ENCODE peak calls at places on chromosomes 2 and 18, in six cellular contexts. S is lung, J is tibial artery, D is AG10803, C is heart right ventricle, K is upper lobe of left lung. H is an unnamed sample.

GRCh38 chr2:178674122-178674521 is 133.1 kb downstream of the TTN start:
- DNase-seq in S (no peak), D (no peak), C (no peak), K (no peak), J (no peak), H (no peak)

GRCh38 chr2:157442136-157442535 is 1.8 kb downstream of the CYTIP start:
- DNase-seq in D (no peak), S (no peak), C (no peak), K (no peak), J (no peak), H (no peak)

GRCh38 chr2:186862869-186863709 is 14.1 kb upstream of the ZSWIM2 start:
- DNase-seq in K (no peak), D (peak), S (no peak), C (no peak), J (no peak), H (no peak)

GRCh38 chr2:231318436-231318835 is 77.1 kb upstream of the B3GNT7 start:
- DNase-seq in D (no peak), S (no peak), J (no peak), K (no peak), C (peak), H (no peak)

GRCh38 chr2:181715033-181715630 is 34.8 kb upstream of the NEUROD1 start:
- DNase-seq in S (peak), J (peak), C (peak), K (peak), D (peak), H (peak)

GRCh38 chr2:217839750-217840107 is 163.1 kb downstream of the TNS1 start:
- DNase-seq in J (no peak), K (no peak), C (no peak), D (no peak), S (no peak), H (no peak)

GRCh38 chr18:23377669-23378469 is 75.2 kb upstream of the RIOK3 start:
- DNase-seq in S (no peak), D (peak), K (no peak), J (no peak), C (no peak), H (peak)

GRCh38 chr18:22186484-22186971 is 17.1 kb downstream of the GATA6 start:
- DNase-seq in J (no peak), D (no peak), S (peak), K (no peak), C (no peak), H (no peak)

GRCh38 chr18:23694642-23695430 is 5.6 kb downstream of the LAMA3 start:
- DNase-seq in J (no peak), S (no peak), C (no peak), K (no peak), D (no peak), H (no peak)

GRCh38 chr18:74745658-74746403 is 148.2 kb downstream of the ZNF407 start:
- DNase-seq in D (peak), C (no peak), K (no peak), J (no peak), S (no peak), H (peak)

GRCh38 chr18:65725421-65726050 is 25.3 kb upstream of the CDH7 start:
- DNase-seq in K (no peak), D (no peak), J (no peak), C (peak), S (no peak), H (no peak)

GRCh38 chr2:219378167-219378851 is 9.4 kb downstream of the DNPEP start:
- DNase-seq in D (no peak), J (no peak), C (no peak), K (no peak), S (no peak), H (no peak)

GRCh38 chr18:76167440-76167839 is 327.6 kb downstream of the ZNF516 start:
- DNase-seq in C (no peak), D (no peak), S (no peak), J (no peak), K (no peak), H (no peak)

GRCh38 chr2:110674620-110675555 is 3.0 kb downstream of the BUB1 start:
- DNase-seq in J (no peak), S (no peak), D (peak), C (no peak), K (peak), H (no peak)

GRCh38 chr18:43029414-43029813 is 86.1 kb downstream of the RIT2 start:
- DNase-seq in C (no peak), K (no peak), S (no peak), J (no peak), D (no peak), H (no peak)

GRCh38 chr2:216115224-216115582 is 6.1 kb downstream of the XRCC5 start:
- DNase-seq in K (no peak), C (no peak), D (no peak), S (no peak), J (no peak), H (no peak)

GRCh38 chr2:118056165-118056534 is 32.1 kb upstream of the INSIG2 start:
- DNase-seq in J (peak), S (no peak), D (no peak), C (no peak), K (peak), H (no peak)

GRCh38 chr18:51666717-51667320 is 469.3 kb upstream of the MEX3C start:
- DNase-seq in D (peak), S (no peak), C (no peak), K (no peak), J (no peak), H (no peak)

GRCh38 chr2:64913357-64913869 is 75.8 kb upstream of the SLC1A4 start:
- DNase-seq in J (no peak), K (no peak), D (no peak), C (no peak), S (no peak), H (no peak)

GRCh38 chr18:29779096-29779495 is 1263.4 kb downstream of the DSC3 start:
- DNase-seq in J (no peak), K (no peak), C (no peak), S (no peak), D (peak), H (no peak)

GRCh38 chr2:176187306-176188217 is 906 bp upstream of the HOXD1 start:
- DNase-seq in C (no peak), K (peak), D (no peak), S (no peak), J (no peak), H (no peak)

GRCh38 chr18:45467307-45467706 is 148.0 kb upstream of the SLC14A2 start:
- DNase-seq in C (peak), S (no peak), D (no peak), J (no peak), K (no peak), H (no peak)

GRCh38 chr2:33765122-33765521 is 166.0 kb upstream of the FAM98A start:
- DNase-seq in D (no peak), J (no peak), K (no peak), C (peak), S (no peak), H (no peak)

GRCh38 chr2:2664989-2665833 is 334.1 kb upstream of the MYT1L start:
- DNase-seq in D (peak), K (no peak), S (no peak), C (no peak), J (peak), H (no peak)

GRCh38 chr2:95076705-95077520 is 44.7 kb downstream of the MRPS5 start:
- DNase-seq in S (peak), C (peak), J (peak), D (peak), K (peak), H (no peak)

GRCh38 chr18:65737346-65737745 is 13.5 kb upstream of the CDH7 start:
- DNase-seq in C (no peak), J (no peak), K (no peak), S (no peak), D (no peak), H (no peak)

DNA sequence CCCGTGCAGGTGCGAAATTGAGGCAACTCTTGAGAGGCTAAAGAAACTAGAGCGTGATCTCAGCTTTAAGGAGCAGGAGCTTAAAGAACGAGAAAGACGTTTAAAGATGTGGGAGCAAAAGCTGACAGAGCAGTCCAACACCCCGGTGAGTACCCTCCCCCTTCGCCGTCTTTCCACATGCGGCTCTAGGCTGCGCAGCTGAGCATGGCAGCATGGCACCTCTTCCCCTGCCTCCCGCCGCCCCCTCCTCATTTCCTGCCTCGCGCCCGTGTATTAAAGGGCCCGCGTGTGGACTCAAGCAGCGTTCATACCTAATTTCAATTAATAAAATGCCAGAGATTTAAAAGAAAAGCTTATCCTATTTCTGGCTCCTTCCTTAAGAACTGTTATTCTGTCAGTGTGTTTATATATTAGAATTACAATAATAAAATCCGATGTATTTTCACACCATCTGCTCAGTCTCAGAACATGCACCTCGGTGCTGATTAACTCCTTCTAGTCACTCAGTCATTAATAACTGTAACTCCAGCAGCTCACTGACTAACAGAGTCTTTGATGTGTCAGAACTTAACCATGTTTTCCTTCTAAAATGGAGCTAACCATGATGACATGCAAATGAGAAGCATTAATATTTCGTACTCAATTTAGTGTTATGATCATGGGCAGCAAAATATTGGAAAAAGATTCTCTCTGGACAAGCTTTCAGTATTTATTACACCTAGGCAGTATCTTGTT is 137.4 kb upstream of the CDCA7 start:
- DNase-seq in S (no peak), C (no peak), J (no peak), K (no peak), D (no peak), H (no peak)
- TF ChIP-seq CTCF in S (no peak), C (no peak), J (no peak), K (no peak), D (no peak), H (no peak)

DNA sequence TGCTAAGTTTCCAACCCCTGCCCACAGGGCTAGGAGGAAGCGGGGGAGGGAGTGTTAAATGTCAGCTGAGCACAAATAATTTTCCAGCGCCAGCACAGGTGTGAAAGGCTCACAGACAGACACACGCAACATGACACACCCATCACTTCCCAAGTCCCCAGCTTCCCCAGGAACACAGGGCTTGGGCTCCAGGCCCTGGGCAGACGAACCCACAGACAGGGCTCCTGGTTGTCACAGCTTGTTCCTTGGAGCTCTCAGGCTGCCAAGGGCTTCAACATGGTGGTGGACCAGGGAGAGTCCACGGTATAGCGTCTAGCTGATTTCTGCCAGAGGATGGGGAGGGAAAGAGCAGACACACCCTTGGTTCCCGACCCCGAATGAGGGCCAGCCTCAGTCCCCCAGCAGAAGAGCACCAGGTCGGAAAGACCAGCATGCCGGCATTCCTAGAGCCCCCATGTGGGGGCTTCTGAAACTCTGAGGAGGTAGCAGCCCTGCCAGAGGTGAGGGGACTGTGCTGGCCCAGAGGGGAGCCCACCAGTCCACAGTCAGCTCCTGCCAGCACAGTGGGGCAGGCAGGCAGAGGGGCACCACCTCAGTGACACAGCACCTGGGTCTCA is 1.9 kb downstream of the DUSP2 start:
- DNase-seq in C (no peak), J (no peak), K (no peak), D (no peak), S (no peak), H (no peak)
- H3K4me3 ChIP-seq in C (no peak), J (no peak), K (peak), D (no peak), S (no peak), H (no peak)

GRCh38 chr18:68555935-68556334 is 159.0 kb downstream of the TMX3 start:
- DNase-seq in K (no peak), S (no peak), C (no peak), J (no peak), D (no peak), H (no peak)
- TF ChIP-seq CTCF in K (no peak), S (no peak), C (no peak), J (no peak), D (no peak), H (no peak)

DNA sequence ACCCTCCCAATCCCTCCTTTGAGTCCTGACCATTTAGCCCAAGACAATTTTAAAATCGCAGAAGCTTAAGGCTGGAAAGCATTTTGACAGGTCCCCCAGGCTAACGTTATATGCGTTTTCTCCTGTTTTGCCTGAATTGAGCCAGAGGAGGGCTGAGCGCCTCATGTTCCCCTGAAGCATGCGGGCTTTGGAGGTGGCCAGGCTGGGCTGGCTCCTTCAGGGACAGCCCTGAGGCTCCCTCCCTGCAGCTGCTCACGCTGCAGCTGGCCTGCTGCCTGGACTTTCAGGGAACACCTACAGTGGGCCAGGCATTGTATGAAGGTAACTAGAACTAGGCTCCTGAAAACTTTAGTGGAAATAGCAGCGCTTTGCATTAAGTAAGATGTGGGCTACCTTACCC is 179.2 kb downstream of the ACKR3 start:
- DNase-seq in C (peak), S (no peak), J (no peak), D (no peak), K (no peak), H (no peak)
- H3K4me3 ChIP-seq in C (no peak), S (no peak), J (no peak), D (no peak), K (no peak), H (no peak)

GRCh38 chr2:203261326-203262159 is 22.7 kb downstream of the CYP20A1 start:
- DNase-seq in K (no peak), C (no peak), D (no peak), S (no peak), J (no peak), H (no peak)
- TF ChIP-seq CTCF in K (no peak), C (no peak), D (no peak), S (no peak), J (no peak), H (no peak)

GRCh38 chr2:68774569-68775271 is 40.1 kb downstream of the ARHGAP25 start:
- DNase-seq in K (peak), C (peak), S (peak), J (peak), D (no peak), H (no peak)
- H3K4me3 ChIP-seq in K (peak), C (peak), S (peak), J (peak), D (no peak), H (no peak)

GRCh38 chr2:208097801-208098200 is 26.5 kb downstream of the CRYGD start:
- DNase-seq in K (no peak), D (peak), C (no peak), S (no peak), J (no peak), H (no peak)

GRCh38 chr2:208098267-208098666 is 26.1 kb downstream of the CRYGD start:
- DNase-seq in K (no peak), C (no peak), S (no peak), J (no peak), D (no peak), H (no peak)

GRCh38 chr2:208103616-208104015 is 20.7 kb downstream of the CRYGD start:
- DNase-seq in C (no peak), K (no peak), S (no peak), J (no peak), D (no peak), H (no peak)

GRCh38 chr2:208099682-208100081 is 24.6 kb downstream of the CRYGD start:
- DNase-seq in S (no peak), C (no peak), D (no peak), J (no peak), K (no peak), H (no peak)

DNA sequence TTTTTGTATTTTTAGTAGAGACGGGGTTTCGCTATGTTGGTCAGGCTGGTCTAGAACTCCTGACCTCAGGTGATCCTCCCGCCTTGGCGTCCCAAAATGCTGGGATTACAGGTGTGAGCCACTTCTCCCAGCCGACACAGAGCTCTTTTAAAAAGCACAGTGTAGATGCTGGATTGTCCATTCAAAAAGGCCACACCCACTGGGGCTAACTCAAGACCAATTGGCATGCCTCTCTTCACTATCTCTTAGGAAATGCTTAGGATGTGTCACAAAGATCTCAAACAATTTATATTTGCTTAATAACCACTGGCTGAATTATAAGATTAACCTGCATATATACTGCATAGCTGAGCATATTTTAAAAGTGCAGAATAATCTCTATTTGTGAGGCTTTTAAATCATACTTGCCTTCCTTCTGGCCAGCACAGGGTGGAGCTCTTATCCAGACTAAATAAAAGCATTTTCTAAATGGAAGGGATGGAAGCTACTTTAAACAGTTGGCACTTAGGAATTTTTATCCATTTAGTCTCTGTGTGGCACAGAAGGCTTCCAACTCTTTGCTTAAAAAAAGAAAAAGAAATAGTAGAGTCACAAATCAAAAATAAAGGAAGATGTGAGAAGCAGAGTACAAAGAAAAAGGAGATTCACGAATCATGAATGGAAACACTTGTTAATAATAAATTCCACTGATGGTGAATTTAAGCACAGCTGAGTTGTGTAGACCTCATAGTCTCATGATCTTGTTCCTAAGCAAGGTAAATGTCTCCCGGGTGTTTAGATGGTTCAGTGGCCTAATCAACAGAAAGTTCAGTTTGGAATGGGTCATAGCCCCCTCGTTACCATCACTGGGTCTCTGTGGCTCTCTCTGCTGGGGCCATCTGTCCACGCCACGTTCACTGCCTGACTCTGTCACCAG is 22.4 kb downstream of the CRYGD start:
- DNase-seq in S (no peak), J (no peak), K (no peak), D (peak), C (no peak), H (no peak)
- TF ChIP-seq CTCF in S (no peak), J (no peak), K (peak), D (peak), C (no peak), H (no peak)

DNA sequence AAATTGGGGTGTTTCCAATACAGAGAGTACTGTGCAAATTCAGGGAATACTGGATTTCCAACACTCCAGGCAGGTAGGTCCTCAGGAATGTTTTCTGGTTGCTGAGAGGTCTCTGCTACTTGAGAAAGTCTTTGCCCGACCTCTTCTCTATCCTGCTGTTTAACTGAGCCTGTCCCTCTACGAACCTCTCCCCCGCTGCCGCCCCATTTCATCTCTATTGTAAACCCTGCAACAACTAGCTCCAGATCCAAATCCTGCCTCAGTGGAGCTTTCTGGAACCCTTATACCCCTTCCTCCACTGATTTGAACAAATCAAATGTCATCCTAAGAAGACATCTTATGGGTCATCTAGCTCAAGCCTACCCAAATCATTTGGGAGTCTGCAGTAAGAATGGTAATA is 1.3 kb downstream of the EIF4E2 start:
- DNase-seq in J (no peak), S (no peak), C (no peak), D (no peak), K (no peak), H (no peak)
- H3K4me3 ChIP-seq in J (peak), S (no peak), C (peak), D (peak), K (peak), H (peak)